ENCODE peak calls at places on chromosome 2, in six cellular contexts. S is WTC11, J is DMS153, Y is Peyer's patch, H is HT-29, V is tibial nerve. O is an unnamed sample.

GRCh38 chr2:113141451-113141850 is 14.1 kb downstream of the IL1RN start:
- DNase-seq in V (no peak), Y (no peak), S (no peak), H (no peak), J (no peak), O (no peak)

GRCh38 chr2:127709336-127709735 is 8.0 kb downstream of the SFT2D3 start:
- DNase-seq in H (no peak), V (no peak), Y (no peak), S (no peak), J (no peak), O (no peak)

GRCh38 chr2:167192833-167193232 is 304.6 kb downstream of the XIRP2 start:
- DNase-seq in S (no peak), Y (no peak), J (no peak), V (no peak), H (no peak), O (no peak)

GRCh38 chr2:181784556-181784955 is 104.2 kb upstream of the NEUROD1 start:
- DNase-seq in S (no peak), J (no peak), H (peak), V (no peak), Y (no peak), O (no peak)

GRCh38 chr2:105237045-105237765 is 4.3 kb upstream of the GPR45 start:
- DNase-seq in Y (no peak), S (no peak), H (no peak), J (no peak), V (no peak), O (no peak)

GRCh38 chr2:23283653-23284052 is 101.3 kb upstream of the KLHL29 start:
- DNase-seq in J (no peak), V (no peak), H (no peak), S (no peak), Y (no peak), O (no peak)

GRCh38 chr2:190159453-190159852 is 96.9 kb upstream of the MSTN start:
- DNase-seq in J (no peak), S (no peak), Y (no peak), V (peak), H (no peak), O (no peak)

GRCh38 chr2:173947131-173947530 is 18.0 kb downstream of the SP3 start:
- DNase-seq in H (no peak), S (no peak), V (no peak), J (no peak), Y (no peak), O (no peak)

GRCh38 chr2:175251425-175252041 is 70.0 kb upstream of the ATP5MC3 start:
- DNase-seq in H (peak), V (peak), S (no peak), J (peak), Y (no peak), O (no peak)

GRCh38 chr2:224958466-224958857 is 83.8 kb downstream of the DOCK10 start:
- DNase-seq in S (no peak), Y (no peak), J (no peak), H (no peak), V (no peak), O (no peak)

GRCh38 chr2:32372519-32373182 is 15.8 kb downstream of the BIRC6 start:
- DNase-seq in J (no peak), H (no peak), V (no peak), S (no peak), Y (no peak), O (no peak)

GRCh38 chr2:29187926-29188325 is 72.7 kb downstream of the CLIP4 start:
- DNase-seq in S (no peak), V (no peak), H (peak), J (no peak), Y (no peak), O (no peak)

GRCh38 chr2:88016948-88017779 is 817 bp upstream of the RNU2-63P start:
- DNase-seq in Y (no peak), S (peak), H (no peak), J (peak), V (no peak), O (no peak)

GRCh38 chr2:30234180-30234971 is 3.0 kb downstream of the LBH start:
- DNase-seq in Y (no peak), S (no peak), J (no peak), H (peak), V (peak), O (peak)

GRCh38 chr2:28656937-28657615 is 94.6 kb upstream of the PPP1CB start:
- DNase-seq in J (no peak), Y (peak), S (no peak), H (no peak), V (no peak), O (no peak)

GRCh38 chr2:121071058-121071504 is 213.9 kb downstream of the TFCP2L1 start:
- DNase-seq in S (peak), Y (peak), H (peak), V (peak), J (no peak), O (peak)

GRCh38 chr2:70328921-70329561 is 27.2 kb upstream of the FAM136A start:
- DNase-seq in S (no peak), V (no peak), Y (peak), J (peak), H (peak), O (peak)

GRCh38 chr2:164335947-164336346 is 285.3 kb downstream of the GRB14 start:
- DNase-seq in Y (no peak), J (peak), H (no peak), V (no peak), S (no peak), O (no peak)

GRCh38 chr2:173193925-173194324 is 118.3 kb downstream of the MAP3K20 start:
- DNase-seq in S (no peak), H (no peak), J (no peak), Y (no peak), V (no peak), O (no peak)

GRCh38 chr2:5064687-5065086 is 627.5 kb upstream of the SOX11 start:
- DNase-seq in Y (no peak), J (no peak), H (no peak), V (no peak), S (no peak), O (no peak)

GRCh38 chr2:65654496-65654895 is 222.1 kb upstream of the SPRED2 start:
- DNase-seq in J (peak), V (no peak), S (no peak), H (no peak), Y (no peak), O (no peak)

GRCh38 chr2:62505649-62506420 is at the start of gene TMEM17:
- DNase-seq in V (peak), J (peak), Y (peak), S (peak), H (peak), O (peak)

O was measured in ureter.